ENCODE peak calls at places on chromosomes 1 and 21, in ten cellular contexts. I is colonic mucosa, Q is dorsolateral prefrontal cortex, Y is GM23338, U is H9, K is lower lobe of right lung, M is HCT116, J is choroid plexus epithelial cell, O is endodermal cell, T is OCI-LY7. P is an unnamed sample.

GRCh38 chr21:41562101-41563000 is 54.4 kb upstream of the TMPRSS2 start:
- DNase-seq in I (no peak), T (no peak), U (no peak), K (peak; percentile 64), Q (no peak), J (no peak), O (no peak), M (no peak), Y (no peak), P (no peak)

GRCh38 chr21:33478858-33479678 is 706 bp downstream of the TMEM50B start:
- DNase-seq in I (peak; percentile 47), M (no peak), K (peak; percentile 69), Q (no peak), U (peak; percentile 63), Y (peak; percentile 71), O (peak; percentile 85), T (peak; percentile 59), J (peak; percentile 33), P (peak; percentile 65)

GRCh38 chr1:1858382-1859086 is 32.4 kb downstream of the GNB1 start:
- DNase-seq in M (no peak), O (peak; percentile 72), U (peak; percentile 55), Y (peak; percentile 72), T (no peak), Q (peak; percentile 61), K (peak; percentile 54), J (peak; percentile 88), I (peak; percentile 84), P (no peak)

GRCh38 chr21:42040411-42041180 is 30.4 kb upstream of the ZBTB21 start:
- DNase-seq in J (peak; percentile 99), Q (no peak), O (no peak), Y (no peak), T (no peak), I (no peak), M (peak; percentile 79), K (peak; percentile 24), U (no peak), P (no peak)

GRCh38 chr1:84078108-84078823 is 65.8 kb upstream of the PRKACB start:
- DNase-seq in I (peak; percentile 37), U (no peak), J (peak; percentile 28), Q (no peak), M (no peak), K (no peak), Y (peak; percentile 45), O (peak; percentile 91), T (peak; percentile 37), P (peak; percentile 46)

GRCh38 chr1:196114193-196114592 is 494.0 kb downstream of the KCNT2 start:
- DNase-seq in M (no peak), Y (no peak), O (no peak), U (no peak), I (no peak), Q (no peak), J (peak; percentile 69), K (no peak), T (no peak), P (no peak)

GRCh38 chr1:97632075-97632474 is 288.8 kb downstream of the DPYD start:
- DNase-seq in T (no peak), Q (no peak), O (no peak), K (no peak), J (peak; percentile 62), Y (no peak), M (no peak), I (no peak), U (no peak), P (no peak)

GRCh38 chr21:26099610-26100219 is 70.9 kb downstream of the APP start:
- DNase-seq in Y (no peak), O (no peak), T (no peak), K (no peak), J (peak; percentile 77), U (no peak), I (no peak), Q (no peak), M (no peak), P (no peak)

GRCh38 chr1:8879348-8880067 is 1.0 kb upstream of the ENO1 start:
- DNase-seq in T (no peak), J (peak; percentile 50), Y (no peak), K (no peak), Q (no peak), O (no peak), M (no peak), I (no peak), U (no peak), P (no peak)

GRCh38 chr1:16980473-16981268 is at the start of gene MFAP2:
- DNase-seq in Y (peak; percentile 78), J (no peak), M (no peak), U (peak; percentile 59), Q (no peak), K (no peak), I (no peak), O (peak; percentile 86), T (no peak), P (no peak)

GRCh38 chr1:217137210-217137871 is 414.1 kb upstream of the ESRRG start:
- DNase-seq in Y (peak; percentile 66), U (peak; percentile 63), K (no peak), T (no peak), M (no peak), J (no peak), Q (no peak), I (no peak), O (peak; percentile 83), P (no peak)

GRCh38 chr1:227894306-227894721 is 53.4 kb downstream of the WNT9A start:
- DNase-seq in Q (peak; percentile 31), Y (no peak), I (no peak), K (peak; percentile 32), M (no peak), T (no peak), U (peak; percentile 24), J (no peak), O (peak; percentile 34), P (no peak)

GRCh38 chr1:41673355-41673754 is 188.9 kb upstream of the EDN2 start:
- DNase-seq in Y (no peak), M (no peak), J (peak; percentile 84), O (no peak), Q (no peak), K (no peak), U (no peak), T (peak; percentile 78), I (no peak), P (peak; percentile 62)

GRCh38 chr1:204398197-204399125 is 13.2 kb downstream of the PPP1R15B start:
- DNase-seq in O (peak; percentile 94), U (peak; percentile 90), Y (peak; percentile 97), T (peak; percentile 87), I (peak; percentile 94), M (peak; percentile 82), K (peak; percentile 75), J (peak; percentile 82), Q (no peak), P (peak; percentile 82)

GRCh38 chr1:178379807-178380206 is 117.0 kb downstream of the CLEC20A start:
- DNase-seq in U (peak; percentile 68), J (no peak), M (no peak), Y (peak; percentile 74), I (no peak), T (no peak), O (peak; percentile 91), K (no peak), Q (no peak), P (no peak)
- TF ChIP-seq CTCF in U (peak; percentile 88), J (peak; percentile 52), M (no peak), Y (peak; percentile 87), I (no peak), T (peak; percentile 69), O (peak; percentile 86), K (no peak), Q (no peak), P (peak; percentile 2)

GRCh38 chr21:16454371-16454770 is 724.6 kb downstream of the USP25 start:
- DNase-seq in T (no peak), J (peak; percentile 58), U (no peak), I (no peak), Q (no peak), O (no peak), K (no peak), Y (peak; percentile 10), M (no peak), P (no peak)
- TF ChIP-seq CTCF in T (no peak), J (peak; percentile 59), U (peak; percentile 49), I (no peak), Q (peak; percentile 33), O (peak; percentile 59), K (no peak), Y (peak; percentile 49), M (no peak), P (no peak)

GRCh38 chr1:91402023-91402422 is 2.6 kb downstream of the HFM1 start:
- DNase-seq in J (peak; percentile 50), U (no peak), T (peak; percentile 25), Y (peak; percentile 13), M (no peak), Q (no peak), O (no peak), K (no peak), I (no peak), P (no peak)

GRCh38 chr1:91404151-91405012 is at the start of gene HFM1:
- DNase-seq in Q (peak; percentile 86), I (peak; percentile 57), O (peak; percentile 95), T (peak; percentile 86), J (peak; percentile 69), K (peak; percentile 78), Y (peak; percentile 93), M (peak; percentile 41), U (peak; percentile 93), P (peak; percentile 77)

GRCh38 chr1:91406773-91407389 is 2.2 kb upstream of the HFM1 start:
- DNase-seq in T (no peak), O (no peak), Q (no peak), I (no peak), J (peak; percentile 33), M (no peak), K (no peak), Y (peak; percentile 22), U (no peak), P (no peak)
- TF ChIP-seq CTCF in T (peak; percentile 63), O (peak; percentile 45), Q (no peak), I (no peak), J (peak; percentile 64), M (peak; percentile 34), K (no peak), Y (peak; percentile 45), U (peak; percentile 39), P (no peak)

GRCh38 chr1:39088658-39089057 is 62.5 kb downstream of the NDUFS5 start:
- DNase-seq in J (no peak), K (no peak), M (no peak), U (no peak), I (no peak), O (no peak), Q (no peak), Y (no peak), T (peak; percentile 31), P (no peak)
- TF ChIP-seq CTCF in J (no peak), K (no peak), M (no peak), U (no peak), I (no peak), O (no peak), Q (no peak), Y (no peak), T (peak; percentile 57), P (no peak)